ENCODE peak calls at places on chromosome 15, in four cellular contexts. One of them, this sample, is unnamed.

GRCh38 chr15:85583404-85584390 is 203.3 kb downstream of the AKAP13 start:
- DNase-seq in stimulated activated CD8-positive, alpha-beta memory T cell treated with anti-CD3 and anti-CD28 coated beads, Interleukin-12 subunit alpha, Interleukin-12 subunit beta, amount 100 ng/mL, for 4 hours: no peak
- DNase-seq in posterior cingulate gyrus: no peak
- DNase-seq in germinal center: peak; percentile 10
- DNase-seq in this sample: peak; percentile 28

GRCh38 chr15:87563840-87564239 is 692.7 kb downstream of the NTRK3 start:
- DNase-seq in germinal center: no peak
- DNase-seq in posterior cingulate gyrus: no peak
- DNase-seq in stimulated activated CD8-positive, alpha-beta memory T cell treated with anti-CD3 and anti-CD28 coated beads, Interleukin-12 subunit alpha, Interleukin-12 subunit beta, amount 100 ng/mL, for 4 hours: no peak
- DNase-seq in this sample: no peak

GRCh38 chr15:85865070-85865684 is 70.5 kb upstream of the KLHL25 start:
- DNase-seq in germinal center: peak; percentile 15
- DNase-seq in stimulated activated CD8-positive, alpha-beta memory T cell treated with anti-CD3 and anti-CD28 coated beads, Interleukin-12 subunit alpha, Interleukin-12 subunit beta, amount 100 ng/mL, for 4 hours: no peak
- DNase-seq in posterior cingulate gyrus: peak; percentile 54
- DNase-seq in this sample: no peak

GRCh38 chr15:32029862-32030781 is at the start of gene CHRNA7:
- DNase-seq in stimulated activated CD8-positive, alpha-beta memory T cell treated with anti-CD3 and anti-CD28 coated beads, Interleukin-12 subunit alpha, Interleukin-12 subunit beta, amount 100 ng/mL, for 4 hours: no peak
- DNase-seq in germinal center: peak; percentile 64
- DNase-seq in posterior cingulate gyrus: peak; percentile 64
- DNase-seq in this sample: peak; percentile 64

GRCh38 chr15:88649753-88650551 is 11.1 kb downstream of the ISG20 start:
- DNase-seq in stimulated activated CD8-positive, alpha-beta memory T cell treated with anti-CD3 and anti-CD28 coated beads, Interleukin-12 subunit alpha, Interleukin-12 subunit beta, amount 100 ng/mL, for 4 hours: no peak
- DNase-seq in posterior cingulate gyrus: no peak
- DNase-seq in germinal center: no peak
- DNase-seq in this sample: no peak

GRCh38 chr15:35194296-35194695 is 109.2 kb upstream of the NANOGP8 start:
- DNase-seq in stimulated activated CD8-positive, alpha-beta memory T cell treated with anti-CD3 and anti-CD28 coated beads, Interleukin-12 subunit alpha, Interleukin-12 subunit beta, amount 100 ng/mL, for 4 hours: no peak
- DNase-seq in posterior cingulate gyrus: no peak
- DNase-seq in germinal center: no peak
- DNase-seq in this sample: no peak

GRCh38 chr15:91855684-91856553 is 2.4 kb downstream of the SLCO3A1 start:
- DNase-seq in stimulated activated CD8-positive, alpha-beta memory T cell treated with anti-CD3 and anti-CD28 coated beads, Interleukin-12 subunit alpha, Interleukin-12 subunit beta, amount 100 ng/mL, for 4 hours: no peak
- DNase-seq in posterior cingulate gyrus: peak; percentile 29
- DNase-seq in germinal center: peak; percentile 48
- DNase-seq in this sample: no peak

GRCh38 chr15:50907866-50908208 is 646 bp upstream of the AP4E1 start:
- DNase-seq in germinal center: peak; percentile 38
- DNase-seq in posterior cingulate gyrus: no peak
- DNase-seq in stimulated activated CD8-positive, alpha-beta memory T cell treated with anti-CD3 and anti-CD28 coated beads, Interleukin-12 subunit alpha, Interleukin-12 subunit beta, amount 100 ng/mL, for 4 hours: no peak
- DNase-seq in this sample: peak; percentile 77

GRCh38 chr15:37007301-37007700 is 93.0 kb downstream of the MEIS2 start:
- DNase-seq in germinal center: no peak
- DNase-seq in posterior cingulate gyrus: no peak
- DNase-seq in stimulated activated CD8-positive, alpha-beta memory T cell treated with anti-CD3 and anti-CD28 coated beads, Interleukin-12 subunit alpha, Interleukin-12 subunit beta, amount 100 ng/mL, for 4 hours: no peak
- DNase-seq in this sample: no peak

GRCh38 chr15:27220199-27220598 is 249.2 kb downstream of the GABRG3 start:
- DNase-seq in stimulated activated CD8-positive, alpha-beta memory T cell treated with anti-CD3 and anti-CD28 coated beads, Interleukin-12 subunit alpha, Interleukin-12 subunit beta, amount 100 ng/mL, for 4 hours: no peak
- DNase-seq in germinal center: no peak
- DNase-seq in posterior cingulate gyrus: no peak
- DNase-seq in this sample: no peak

This sample was measured in nucleus accumbens.